ENCODE peak calls at places on chromosomes 3 and 15, in eight cellular contexts. B, Y, T, R, I, G, K and D are unnamed samples.

GRCh38 chr3:15805756-15806266 is 8.0 kb upstream of the ANKRD28 start:
- DNase-seq in R (no peak), Y (peak), B (peak), I (no peak), K (no peak), T (no peak), G (no peak), D (peak)

GRCh38 chr3:5022966-5023776 is 43.9 kb downstream of the BHLHE40 start:
- DNase-seq in G (peak), Y (peak), K (peak), T (peak), I (no peak), R (no peak), B (no peak), D (no peak)

GRCh38 chr3:73552700-73553099 is 72.0 kb downstream of the PDZRN3 start:
- DNase-seq in R (no peak), I (no peak), K (no peak), G (no peak), T (peak), Y (no peak), B (no peak), D (no peak)

GRCh38 chr15:47184003-47184404 is 533.3 kb upstream of the SEMA6D start:
- DNase-seq in R (no peak), Y (peak), G (peak), B (no peak), I (no peak), T (peak), K (peak), D (no peak)

GRCh38 chr3:194285859-194286197 is 65.3 kb downstream of the CPN2 start:
- DNase-seq in R (no peak), T (no peak), B (no peak), K (no peak), Y (no peak), I (no peak), G (no peak), D (peak)

GRCh38 chr15:95470997-95471692 is 859.4 kb upstream of the NR2F2 start:
- DNase-seq in R (no peak), T (peak), I (no peak), K (no peak), G (no peak), Y (peak), B (no peak), D (no peak)

GRCh38 chr15:48796930-48797329 is 13.9 kb downstream of the CEP152 start:
- DNase-seq in B (no peak), G (no peak), K (no peak), Y (peak), T (no peak), I (peak), R (no peak), D (no peak)

GRCh38 chr3:131072099-131072559 is 45.5 kb downstream of the NEK11 start:
- DNase-seq in Y (peak), K (no peak), T (no peak), I (no peak), B (no peak), R (no peak), G (peak), D (peak)

GRCh38 chr3:162704991-162705390 is 1208.4 kb downstream of the OTOL1 start:
- DNase-seq in G (no peak), R (no peak), Y (no peak), B (no peak), T (no peak), I (no peak), K (no peak), D (no peak)

GRCh38 chr15:50219820-50220219 is 37.8 kb downstream of the SLC27A2 start:
- DNase-seq in G (no peak), I (no peak), Y (no peak), R (no peak), T (no peak), B (no peak), K (no peak), D (no peak)

GRCh38 chr3:66618066-66618465 is 117.2 kb upstream of the LRIG1 start:
- DNase-seq in Y (no peak), R (no peak), B (no peak), K (no peak), G (no peak), T (no peak), I (no peak), D (no peak)

GRCh38 chr3:8538904-8539303 is 37.3 kb downstream of the LMCD1 start:
- DNase-seq in B (no peak), Y (no peak), K (no peak), R (no peak), G (peak), T (no peak), I (no peak), D (no peak)

GRCh38 chr3:47047673-47048072 is 68.2 kb downstream of the NBEAL2 start:
- DNase-seq in R (no peak), T (no peak), K (no peak), B (no peak), Y (peak), G (no peak), I (no peak), D (no peak)

GRCh38 chr15:52677593-52677992 is 1.6 kb downstream of the ATOSA start:
- DNase-seq in R (no peak), G (no peak), Y (peak), T (no peak), K (no peak), B (no peak), I (no peak), D (no peak)